ENCODE peak calls at places on chromosome 14, in five cellular contexts. C is PC-9, J is H9, L is astrocyte, X is IMR-90. M is an unnamed sample.

GRCh38 chr14:69039287-69039628 is 60.2 kb upstream of the ACTN1 start:
- DNase-seq in C (peak), J (no peak), L (peak), X (peak), M (no peak)

GRCh38 chr14:54483073-54483745 is 5.6 kb downstream of the GMFB start:
- DNase-seq in C (no peak), J (no peak), L (no peak), X (no peak), M (peak)

GRCh38 chr14:50736932-50737419 is 68.9 kb upstream of the SAV1 start:
- DNase-seq in C (no peak), J (no peak), L (no peak), X (no peak), M (no peak)

GRCh38 chr14:89801128-89801527 is 153.4 kb downstream of the EFCAB11 start:
- DNase-seq in C (no peak), J (no peak), L (no peak), X (peak), M (no peak)

GRCh38 chr14:39025810-39026627 is 77.0 kb downstream of the SEC23A start:
- DNase-seq in C (no peak), J (no peak), L (no peak), X (no peak), M (no peak)

GRCh38 chr14:91316761-91317160 is 72.3 kb upstream of the GPR68 start:
- DNase-seq in C (no peak), J (no peak), L (no peak), X (no peak), M (no peak)

GRCh38 chr14:71711619-71712018 is 220.6 kb upstream of the RGS6 start:
- DNase-seq in C (peak), J (no peak), L (peak), X (peak), M (no peak)

GRCh38 chr14:74558655-74559054 is 53.4 kb downstream of the LTBP2 start:
- DNase-seq in C (no peak), J (no peak), L (no peak), X (peak), M (no peak)

GRCh38 chr14:96584199-96584906 is 82.2 kb downstream of the PAPOLA start:
- DNase-seq in C (no peak), J (peak), L (no peak), X (no peak), M (peak)

GRCh38 chr14:65286443-65286842 is 126.1 kb upstream of the FUT8 start:
- DNase-seq in C (no peak), J (no peak), L (no peak), X (no peak), M (peak)

GRCh38 chr14:50335389-50335788 is 23.3 kb downstream of the DMAC2L start:
- DNase-seq in C (no peak), J (peak), L (peak), X (peak), M (no peak)

GRCh38 chr14:34322940-34323418 is 139.1 kb downstream of the SPTSSA start:
- DNase-seq in C (no peak), J (peak), L (no peak), X (peak), M (peak)

GRCh38 chr14:68099348-68100045 is 279.9 kb downstream of the RAD51B start:
- DNase-seq in C (no peak), J (no peak), L (peak), X (no peak), M (no peak)

GRCh38 chr14:105850853-105851581 is 324.6 kb downstream of the TMEM121 start:
- DNase-seq in C (no peak), J (no peak), L (no peak), X (no peak), M (no peak)

GRCh38 chr14:105074601-105075053 is 9.4 kb upstream of the GPR132 start:
- DNase-seq in C (no peak), J (peak), L (no peak), X (no peak), M (no peak)

GRCh38 chr14:91237219-91237618 is 7.3 kb downstream of the GPR68 start:
- DNase-seq in C (no peak), J (no peak), L (peak), X (peak), M (no peak)

GRCh38 chr14:98894600-98894999 is 377.4 kb downstream of the BCL11B start:
- DNase-seq in C (no peak), J (no peak), L (no peak), X (no peak), M (no peak)

GRCh38 chr14:24734917-24735500 is 101.0 kb upstream of the GZMB start:
- DNase-seq in C (peak), J (no peak), L (peak), X (peak), M (peak)

DNA sequence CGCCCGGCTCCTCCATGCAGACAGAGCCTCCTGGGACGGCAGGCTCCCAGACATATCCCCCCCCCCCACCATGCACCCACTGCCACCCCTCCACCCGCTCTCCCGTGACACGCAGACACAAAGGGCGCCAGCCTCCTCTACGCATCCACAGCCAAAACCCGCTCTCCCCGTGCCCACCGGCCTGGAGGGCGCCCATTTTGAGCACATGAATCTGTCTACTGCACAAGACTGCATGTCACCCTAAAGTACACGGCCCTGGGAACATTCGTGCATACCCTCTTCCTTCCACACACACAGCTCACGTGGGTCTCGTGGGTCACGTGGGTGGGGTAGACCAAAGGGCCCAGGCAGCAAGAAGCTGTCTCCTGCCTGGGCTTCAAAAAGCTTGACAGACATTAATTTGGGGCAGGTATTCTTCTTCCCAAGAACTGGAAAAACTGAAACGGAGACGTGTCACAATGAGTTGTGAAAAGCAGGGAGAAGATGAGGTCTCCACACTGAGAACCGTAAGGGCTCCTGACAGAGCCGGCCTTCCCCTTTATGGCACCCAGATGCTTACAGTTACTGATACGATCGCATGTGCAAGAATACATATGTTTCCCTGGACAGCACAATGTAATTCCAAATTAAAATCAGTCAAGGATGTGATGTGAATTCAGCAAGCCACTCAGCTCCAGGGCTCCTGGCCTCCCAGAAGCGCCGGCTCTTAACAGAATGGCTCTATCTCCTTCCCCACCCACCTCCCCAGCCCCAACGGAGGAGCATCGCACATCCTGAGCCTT is 2.0 kb downstream of the TGFB3 start:
- DNase-seq in C (no peak), J (no peak), L (no peak), X (no peak), M (no peak)
- H2AFZ ChIP-seq in C (no peak), J (no peak), L (no peak), X (no peak), M (no peak)

DNA sequence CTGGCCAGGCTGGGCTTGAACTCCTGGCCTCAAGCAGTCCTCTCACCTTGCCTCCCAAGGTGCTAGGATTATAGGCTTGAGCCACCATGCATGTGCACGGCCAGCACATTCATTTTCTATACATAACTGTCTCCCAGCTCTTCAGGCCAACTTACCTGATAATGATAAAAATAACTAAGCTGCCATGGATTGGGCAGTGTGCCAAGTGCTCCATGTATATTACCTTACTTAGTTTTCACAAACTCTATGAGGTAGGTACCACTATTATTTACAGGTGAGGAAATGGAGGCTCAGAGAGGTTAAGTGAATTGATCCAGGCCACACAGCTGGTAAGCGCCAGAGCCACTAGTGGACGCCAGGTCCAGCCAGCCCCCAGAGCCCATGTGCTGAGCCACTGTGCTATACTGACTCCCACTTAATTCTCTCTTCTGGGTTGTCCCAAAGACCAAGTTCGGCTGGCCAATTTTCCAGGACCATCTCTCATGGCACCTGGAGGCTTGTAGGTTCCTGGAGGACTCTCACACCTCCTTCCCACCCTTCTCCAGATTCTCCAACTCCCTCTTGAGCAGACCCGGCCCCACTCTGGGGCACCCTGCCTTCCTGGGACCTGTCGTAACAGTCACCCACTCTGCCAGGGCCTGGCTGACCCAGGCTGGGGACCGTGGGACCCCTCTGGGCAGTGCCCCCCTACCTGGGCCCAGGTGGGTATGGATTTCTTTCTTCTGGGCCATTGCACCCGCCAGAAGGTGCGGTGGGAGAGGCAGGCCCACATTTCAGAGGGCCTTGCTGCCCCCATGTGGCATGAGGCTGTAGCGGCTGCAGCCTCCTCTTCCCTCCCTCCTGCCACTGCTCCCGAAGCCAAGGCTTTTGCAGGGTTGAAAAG is 30.2 kb upstream of the CIPC start:
- DNase-seq in C (peak), J (peak), L (peak), X (peak), M (peak)
- H2AFZ ChIP-seq in C (no peak), J (no peak), L (no peak), X (peak), M (no peak)

GRCh38 chr14:61355892-61356325 is 34.5 kb downstream of the PRKCH start:
- DNase-seq in C (peak), J (peak), L (peak), X (peak), M (no peak)
- H2AFZ ChIP-seq in C (peak), J (no peak), L (peak), X (peak), M (no peak)

GRCh38 chr14:77653473-77653872 is 37.0 kb upstream of the SPTLC2 start:
- DNase-seq in C (no peak), J (peak), L (no peak), X (no peak), M (peak)

GRCh38 chr14:77649326-77649725 is 32.9 kb upstream of the SPTLC2 start:
- DNase-seq in C (peak), J (no peak), L (no peak), X (peak), M (no peak)

GRCh38 chr14:77657244-77657643 is 40.8 kb upstream of the SPTLC2 start:
- DNase-seq in C (no peak), J (no peak), L (no peak), X (no peak), M (no peak)

GRCh38 chr14:77648520-77649200 is 32.2 kb upstream of the SPTLC2 start:
- DNase-seq in C (peak), J (no peak), L (no peak), X (no peak), M (no peak)

GRCh38 chr14:77654001-77654431 is 37.6 kb upstream of the SPTLC2 start:
- DNase-seq in C (no peak), J (peak), L (no peak), X (no peak), M (no peak)
- H2AFZ ChIP-seq in C (no peak), J (no peak), L (peak), X (peak), M (peak)

DNA sequence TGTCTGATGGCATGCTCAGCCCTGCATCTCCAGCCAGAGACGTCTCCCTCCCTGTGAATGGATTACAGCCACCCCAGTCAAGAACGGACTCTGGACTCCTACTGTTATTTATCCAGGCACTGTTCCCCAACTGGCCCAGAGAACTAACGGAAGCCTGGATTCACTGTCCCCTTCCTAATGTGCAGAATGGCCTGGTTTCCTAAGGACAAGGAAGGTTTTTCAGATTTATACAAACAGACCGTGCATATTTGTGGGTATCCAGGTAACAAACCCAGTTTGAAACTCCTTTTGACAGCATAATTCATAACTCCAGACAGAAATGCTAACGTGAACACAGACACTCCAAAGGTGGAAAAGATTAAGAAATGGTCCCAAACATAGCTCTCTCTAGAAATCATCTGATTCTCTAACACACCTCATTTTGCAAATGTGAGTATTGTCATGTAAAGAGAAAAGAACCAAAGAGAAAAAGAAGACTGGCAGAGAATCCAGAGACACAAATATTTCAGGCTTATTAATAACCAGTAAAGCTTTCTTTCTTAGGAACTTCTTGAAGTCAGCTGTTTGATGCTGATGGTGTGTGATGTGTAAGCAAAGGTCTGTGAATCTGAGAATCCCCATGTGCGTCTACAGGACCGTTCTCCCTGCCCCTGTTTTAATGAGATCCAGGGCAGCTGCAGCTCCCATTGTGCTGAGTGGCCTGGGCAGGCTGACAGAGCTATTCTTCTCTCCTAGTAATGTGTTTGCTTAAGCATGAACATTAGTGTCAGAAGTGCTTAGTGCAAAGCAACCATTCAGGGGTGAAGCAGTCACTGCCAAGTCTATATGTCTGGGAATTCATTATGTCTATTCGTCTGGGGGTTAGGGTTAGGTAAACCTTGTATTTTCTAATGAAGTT is 86.8 kb upstream of the HIF1A start:
- DNase-seq in C (no peak), J (no peak), L (peak), X (peak), M (no peak)
- H2AFZ ChIP-seq in C (no peak), J (no peak), L (peak), X (peak), M (no peak)

M was measured in Karpas-422.